ENCODE peak calls at places on chromosomes 3 and 15, in nine cellular contexts. One of them, this sample, is unnamed.

GRCh38 chr15:70050970-70051369 is 46.7 kb downstream of the TLE3 start:
- DNase-seq in kidney tubule cell: no peak
- DNase-seq in BJ: no peak
- DNase-seq in fibroblast of the conjunctiva: no peak
- DNase-seq in RCC 7860: no peak
- DNase-seq in COR-L47: no peak
- DNase-seq in AG04450: no peak
- DNase-seq in lower leg skin: no peak
- DNase-seq in HEK293T: no peak
- DNase-seq in this sample: no peak

GRCh38 chr3:113912551-113913246 is 35.1 kb upstream of the ZDHHC23 start:
- DNase-seq in COR-L47: peak; percentile 86
- DNase-seq in RCC 7860: peak; percentile 56
- DNase-seq in fibroblast of the conjunctiva: peak; percentile 27
- DNase-seq in AG04450: peak; percentile 32
- DNase-seq in BJ: no peak
- DNase-seq in HEK293T: peak; percentile 37
- DNase-seq in lower leg skin: no peak
- DNase-seq in kidney tubule cell: peak; percentile 82
- DNase-seq in this sample: peak; percentile 11

GRCh38 chr3:55964491-55964980 is 477.4 kb upstream of the WNT5A start:
- DNase-seq in kidney tubule cell: no peak
- DNase-seq in lower leg skin: no peak
- DNase-seq in HEK293T: no peak
- DNase-seq in BJ: no peak
- DNase-seq in RCC 7860: no peak
- DNase-seq in fibroblast of the conjunctiva: no peak
- DNase-seq in COR-L47: no peak
- DNase-seq in AG04450: no peak
- DNase-seq in this sample: no peak

GRCh38 chr3:141828487-141829284 is 47.8 kb upstream of the ATP1B3 start:
- DNase-seq in RCC 7860: no peak
- DNase-seq in BJ: no peak
- DNase-seq in kidney tubule cell: no peak
- DNase-seq in fibroblast of the conjunctiva: no peak
- DNase-seq in lower leg skin: peak; percentile 92
- DNase-seq in COR-L47: peak; percentile 16
- DNase-seq in HEK293T: no peak
- DNase-seq in AG04450: no peak
- DNase-seq in this sample: no peak

GRCh38 chr3:66744521-66744920 is 243.7 kb upstream of the LRIG1 start:
- DNase-seq in kidney tubule cell: no peak
- DNase-seq in BJ: no peak
- DNase-seq in HEK293T: no peak
- DNase-seq in AG04450: no peak
- DNase-seq in lower leg skin: no peak
- DNase-seq in fibroblast of the conjunctiva: no peak
- DNase-seq in COR-L47: no peak
- DNase-seq in RCC 7860: no peak
- DNase-seq in this sample: no peak

GRCh38 chr3:173823911-173824460 is 426.4 kb downstream of the NLGN1 start:
- DNase-seq in fibroblast of the conjunctiva: no peak
- DNase-seq in AG04450: no peak
- DNase-seq in kidney tubule cell: no peak
- DNase-seq in BJ: no peak
- DNase-seq in COR-L47: no peak
- DNase-seq in HEK293T: no peak
- DNase-seq in lower leg skin: no peak
- DNase-seq in RCC 7860: no peak
- DNase-seq in this sample: no peak

GRCh38 chr3:76651784-76652183 is 388.1 kb upstream of the ROBO2 start:
- DNase-seq in HEK293T: no peak
- DNase-seq in BJ: no peak
- DNase-seq in lower leg skin: no peak
- DNase-seq in RCC 7860: no peak
- DNase-seq in kidney tubule cell: no peak
- DNase-seq in AG04450: no peak
- DNase-seq in COR-L47: no peak
- DNase-seq in fibroblast of the conjunctiva: no peak
- DNase-seq in this sample: no peak

GRCh38 chr15:70140543-70141375 is 43.0 kb upstream of the TLE3 start:
- DNase-seq in kidney tubule cell: peak; percentile 90
- DNase-seq in lower leg skin: no peak
- DNase-seq in COR-L47: no peak
- DNase-seq in HEK293T: no peak
- DNase-seq in AG04450: no peak
- DNase-seq in BJ: no peak
- DNase-seq in fibroblast of the conjunctiva: no peak
- DNase-seq in RCC 7860: peak; percentile 61
- DNase-seq in this sample: no peak

GRCh38 chr3:11835028-11835639 is 11.6 kb downstream of the TAMM41 start:
- DNase-seq in HEK293T: no peak
- DNase-seq in RCC 7860: no peak
- DNase-seq in kidney tubule cell: no peak
- DNase-seq in BJ: no peak
- DNase-seq in COR-L47: no peak
- DNase-seq in AG04450: no peak
- DNase-seq in lower leg skin: no peak
- DNase-seq in fibroblast of the conjunctiva: peak; percentile 13
- DNase-seq in this sample: no peak

GRCh38 chr3:72891053-72891855 is 3.4 kb downstream of the GXYLT2 start:
- DNase-seq in fibroblast of the conjunctiva: peak; percentile 97
- DNase-seq in kidney tubule cell: peak; percentile 73
- DNase-seq in BJ: peak; percentile 97
- DNase-seq in AG04450: peak; percentile 100
- DNase-seq in HEK293T: no peak
- DNase-seq in COR-L47: no peak
- DNase-seq in lower leg skin: no peak
- DNase-seq in RCC 7860: peak; percentile 89
- DNase-seq in this sample: no peak

GRCh38 chr3:13414040-13414729 is 5.9 kb downstream of the NUP210 start:
- DNase-seq in lower leg skin: no peak
- DNase-seq in COR-L47: no peak
- DNase-seq in RCC 7860: no peak
- DNase-seq in BJ: no peak
- DNase-seq in fibroblast of the conjunctiva: no peak
- DNase-seq in HEK293T: no peak
- DNase-seq in AG04450: no peak
- DNase-seq in kidney tubule cell: no peak
- DNase-seq in this sample: peak; percentile 77

GRCh38 chr15:95888762-95889161 is 441.7 kb upstream of the NR2F2 start:
- DNase-seq in lower leg skin: no peak
- DNase-seq in RCC 7860: no peak
- DNase-seq in fibroblast of the conjunctiva: no peak
- DNase-seq in HEK293T: no peak
- DNase-seq in COR-L47: no peak
- DNase-seq in kidney tubule cell: no peak
- DNase-seq in AG04450: no peak
- DNase-seq in BJ: no peak
- DNase-seq in this sample: no peak

This sample was measured in GM12891.